ENCODE peak calls at places on chromosomes 5 and 9, in five cellular contexts. D is HepG2, P is K562, W is H1, O is GM12878. F is an unnamed sample.

GRCh38 chr5:153881687-153882086 is 157.0 kb downstream of the FAM114A2 start:
- DNase-seq in W (no peak), P (no peak), D (no peak), O (no peak), F (no peak)

GRCh38 chr5:97044057-97044456 is 98.4 kb downstream of the LIX1 start:
- DNase-seq in W (peak), D (peak), O (no peak), P (no peak), F (peak)

GRCh38 chr9:21840647-21841046 is 38.2 kb downstream of the MTAP start:
- DNase-seq in P (no peak), D (no peak), O (no peak), W (no peak), F (no peak)

GRCh38 chr5:142115937-142116614 is 7.5 kb downstream of the NDFIP1 start:
- DNase-seq in W (no peak), D (no peak), P (no peak), O (no peak), F (no peak)

GRCh38 chr5:14497276-14497675 is 84.3 kb upstream of the OTULINL start:
- DNase-seq in P (no peak), D (no peak), O (no peak), W (no peak), F (no peak)

GRCh38 chr5:131242728-131243255 is 21.1 kb upstream of the CDC42SE2 start:
- DNase-seq in P (no peak), W (no peak), O (no peak), D (no peak), F (no peak)

GRCh38 chr5:53063791-53064190 is 45.8 kb downstream of the MOCS2 start:
- DNase-seq in O (no peak), W (no peak), D (no peak), P (no peak), F (no peak)

GRCh38 chr9:136058801-136059302 is 36.2 kb downstream of the NACC2 start:
- DNase-seq in W (no peak), O (no peak), D (no peak), P (no peak), F (peak)

GRCh38 chr5:141560141-141560540 is 58.7 kb downstream of the DIAPH1 start:
- DNase-seq in P (no peak), W (no peak), O (no peak), D (no peak), F (no peak)

GRCh38 chr5:172683696-172684464 is 42.8 kb downstream of the NEURL1B start:
- DNase-seq in P (no peak), W (peak), D (no peak), O (no peak), F (peak)

GRCh38 chr9:75445122-75445521 is 356.8 kb downstream of the OSTF1 start:
- DNase-seq in O (no peak), D (no peak), W (no peak), P (no peak), F (no peak)

GRCh38 chr5:32712463-32713395 is 1.6 kb downstream of the NPR3 start:
- DNase-seq in O (no peak), P (no peak), D (no peak), W (peak), F (peak)
- TF ChIP-seq ATF2 in O (no peak), P (no peak), D (no peak), W (no peak), F (no peak)

GRCh38 chr5:72860499-72860898 is 44.0 kb downstream of the TNPO1 start:
- DNase-seq in D (no peak), O (no peak), W (no peak), P (no peak), F (no peak)
- TF ChIP-seq ATF2 in D (no peak), O (no peak), W (no peak), P (no peak), F (no peak)

DNA sequence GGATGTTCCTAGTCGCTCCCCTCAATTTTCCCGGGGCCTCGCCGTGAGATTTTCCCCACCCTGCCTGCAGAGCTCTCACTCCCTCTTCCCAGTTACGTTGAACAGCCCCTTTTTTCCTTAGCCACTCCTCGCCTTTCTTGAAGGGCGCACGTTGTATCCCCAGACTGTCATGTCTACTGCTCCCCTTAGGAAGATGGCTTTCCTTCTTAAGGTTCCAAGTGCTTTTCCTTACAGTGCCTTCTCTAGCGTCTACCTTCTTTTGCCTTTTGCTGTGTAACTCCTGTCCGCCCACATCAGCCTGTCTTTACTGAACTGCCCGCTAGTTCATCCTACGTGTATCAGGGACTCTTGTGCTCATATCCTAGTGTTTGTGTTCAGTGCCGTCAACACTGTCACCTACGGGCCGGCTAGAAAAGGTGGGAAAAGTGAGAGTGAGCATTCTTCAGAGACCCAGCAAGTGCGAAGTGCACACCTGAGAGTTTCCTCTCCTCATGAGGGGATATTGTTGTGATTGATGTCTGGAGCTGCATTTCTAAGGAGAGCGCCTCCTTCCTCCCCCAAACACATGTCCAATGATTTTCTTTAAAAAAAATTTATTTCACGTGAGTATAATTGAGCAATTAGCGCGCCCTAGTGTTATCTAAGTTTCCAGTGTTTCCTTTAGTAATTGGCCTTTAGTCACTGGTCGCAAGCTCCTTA is 764 bp downstream of the CAMLG start:
- DNase-seq in D (peak), P (peak), O (no peak), W (peak), F (no peak)
- TF ChIP-seq ATF2 in D (peak), P (no peak), O (no peak), W (no peak), F (no peak)

GRCh38 chr5:29993286-29993685 is 1200.2 kb upstream of the CDH6 start:
- DNase-seq in P (no peak), W (no peak), O (no peak), D (no peak), F (no peak)

GRCh38 chr5:29992248-29992647 is 1201.2 kb upstream of the CDH6 start:
- DNase-seq in W (no peak), O (no peak), P (no peak), D (no peak), F (no peak)

GRCh38 chr5:29994519-29994918 is 1199.0 kb upstream of the CDH6 start:
- DNase-seq in D (no peak), O (no peak), P (no peak), W (no peak), F (no peak)

GRCh38 chr5:29995154-29995553 is 1198.3 kb upstream of the CDH6 start:
- DNase-seq in P (no peak), W (no peak), D (no peak), O (no peak), F (no peak)

DNA sequence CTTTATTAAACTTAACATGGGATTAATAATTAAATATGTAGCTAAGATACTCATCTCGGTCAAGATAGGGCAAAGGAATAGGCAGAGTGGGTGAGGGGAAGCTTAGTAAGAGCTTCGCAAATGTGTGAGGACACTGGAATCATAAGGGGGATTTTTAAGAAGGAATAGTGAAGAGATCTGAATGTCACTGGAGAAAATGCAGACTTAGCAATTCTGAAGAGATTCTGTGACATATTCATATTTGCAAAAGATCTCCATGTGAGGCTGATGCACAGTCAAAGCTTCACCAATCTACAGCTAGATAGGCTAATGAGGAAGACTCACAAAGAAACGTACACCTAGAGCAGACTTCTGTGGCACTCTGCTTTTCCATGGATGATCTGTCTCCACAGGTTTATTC is 1202.8 kb upstream of the CDH6 start:
- DNase-seq in O (no peak), W (no peak), P (no peak), D (no peak), F (no peak)
- TF ChIP-seq ATF2 in O (no peak), W (no peak), P (no peak), D (no peak), F (no peak)